ENCODE peak calls at places on chromosome 19, in five cellular contexts. One of them, this sample, is unnamed.
A peak's percentile ranks its signal among the peaks of the same experiment; 100 is the strongest.

GRCh38 chr19:2188708-2189385 is 25.1 kb downstream of the DOT1L start:
- DNase-seq in cardiac muscle cell: no peak
- DNase-seq in progenitor cell of endocrine pancreas: no peak
- DNase-seq in GM10248: no peak
- DNase-seq in mucosa of descending colon: no peak
- DNase-seq in this sample: no peak

GRCh38 chr19:36420961-36421748 is 2.7 kb upstream of the ZFP82 start:
- DNase-seq in cardiac muscle cell: peak; percentile 75
- DNase-seq in progenitor cell of endocrine pancreas: peak; percentile 10
- DNase-seq in GM10248: no peak
- DNase-seq in mucosa of descending colon: no peak
- DNase-seq in this sample: no peak

GRCh38 chr19:1495051-1495798 is 4.2 kb downstream of the REEP6 start:
- DNase-seq in cardiac muscle cell: no peak
- DNase-seq in progenitor cell of endocrine pancreas: no peak
- DNase-seq in GM10248: no peak
- DNase-seq in mucosa of descending colon: no peak
- DNase-seq in this sample: no peak

GRCh38 chr19:35123573-35123972 is 8.0 kb downstream of the FXYD3 start:
- DNase-seq in cardiac muscle cell: no peak
- DNase-seq in progenitor cell of endocrine pancreas: no peak
- DNase-seq in GM10248: no peak
- DNase-seq in mucosa of descending colon: no peak
- DNase-seq in this sample: no peak

GRCh38 chr19:18173054-18173571 is 500 bp upstream of the IFI30 start:
- DNase-seq in cardiac muscle cell: peak; percentile 56
- DNase-seq in progenitor cell of endocrine pancreas: no peak
- DNase-seq in GM10248: peak; percentile 46
- DNase-seq in mucosa of descending colon: peak; percentile 87
- DNase-seq in this sample: no peak

GRCh38 chr19:33713194-33713593 is 83.5 kb upstream of the KCTD15 start:
- DNase-seq in cardiac muscle cell: no peak
- DNase-seq in progenitor cell of endocrine pancreas: no peak
- DNase-seq in GM10248: no peak
- DNase-seq in mucosa of descending colon: no peak
- DNase-seq in this sample: no peak

GRCh38 chr19:55353803-55354697 is 469 bp downstream of the COX6B2 start:
- DNase-seq in cardiac muscle cell: peak; percentile 68
- DNase-seq in progenitor cell of endocrine pancreas: no peak
- DNase-seq in GM10248: peak; percentile 86
- DNase-seq in mucosa of descending colon: peak; percentile 78
- DNase-seq in this sample: no peak

GRCh38 chr19:54616057-54616456 is 14.2 kb upstream of the LILRB1 start:
- DNase-seq in cardiac muscle cell: no peak
- DNase-seq in progenitor cell of endocrine pancreas: no peak
- DNase-seq in GM10248: no peak
- DNase-seq in mucosa of descending colon: no peak
- DNase-seq in this sample: no peak

GRCh38 chr19:7294571-7295212 is 478 bp upstream of the INSR start:
- DNase-seq in cardiac muscle cell: peak; percentile 52
- DNase-seq in progenitor cell of endocrine pancreas: peak; percentile 53
- DNase-seq in GM10248: peak; percentile 62
- DNase-seq in mucosa of descending colon: peak; percentile 85
- DNase-seq in this sample: no peak

GRCh38 chr19:10625003-10625761 is at the start of gene SLC44A2:
- DNase-seq in cardiac muscle cell: peak; percentile 75
- DNase-seq in progenitor cell of endocrine pancreas: peak; percentile 89
- DNase-seq in GM10248: no peak
- DNase-seq in mucosa of descending colon: peak; percentile 93
- DNase-seq in this sample: no peak

GRCh38 chr19:38993271-38993670 is 17.7 kb upstream of the FBXO17 start:
- DNase-seq in cardiac muscle cell: peak; percentile 68
- DNase-seq in progenitor cell of endocrine pancreas: no peak
- DNase-seq in GM10248: no peak
- DNase-seq in mucosa of descending colon: no peak
- DNase-seq in this sample: no peak

GRCh38 chr19:19185853-19186728 is 5.9 kb downstream of the BORCS8 start:
- DNase-seq in cardiac muscle cell: peak; percentile 56
- DNase-seq in progenitor cell of endocrine pancreas: peak; percentile 31
- DNase-seq in GM10248: no peak
- DNase-seq in mucosa of descending colon: no peak
- DNase-seq in this sample: no peak

GRCh38 chr19:18046066-18046718 is 38.2 kb downstream of the ARRDC2 start:
- DNase-seq in cardiac muscle cell: peak; percentile 55
- DNase-seq in progenitor cell of endocrine pancreas: no peak
- DNase-seq in GM10248: no peak
- DNase-seq in mucosa of descending colon: no peak
- DNase-seq in this sample: no peak

GRCh38 chr19:18473003-18473705 is 35.2 kb upstream of the ISYNA1 start:
- DNase-seq in cardiac muscle cell: no peak
- DNase-seq in progenitor cell of endocrine pancreas: no peak
- DNase-seq in GM10248: no peak
- DNase-seq in mucosa of descending colon: no peak
- DNase-seq in this sample: no peak

GRCh38 chr19:39727070-39727800 is 10.6 kb downstream of the CLC start:
- DNase-seq in cardiac muscle cell: no peak
- DNase-seq in progenitor cell of endocrine pancreas: no peak
- DNase-seq in GM10248: peak; percentile 27
- DNase-seq in mucosa of descending colon: no peak
- DNase-seq in this sample: no peak

GRCh38 chr19:28244966-28245365 is 968.0 kb downstream of the UQCRFS1 start:
- DNase-seq in cardiac muscle cell: no peak
- DNase-seq in progenitor cell of endocrine pancreas: no peak
- DNase-seq in GM10248: no peak
- DNase-seq in mucosa of descending colon: no peak
- DNase-seq in this sample: peak; percentile 62

GRCh38 chr19:28239270-28239669 is 973.7 kb downstream of the UQCRFS1 start:
- DNase-seq in cardiac muscle cell: peak; percentile 17
- DNase-seq in progenitor cell of endocrine pancreas: peak; percentile 14
- DNase-seq in GM10248: no peak
- DNase-seq in mucosa of descending colon: no peak
- DNase-seq in this sample: no peak

GRCh38 chr19:28245937-28246336 is 967.0 kb downstream of the UQCRFS1 start:
- DNase-seq in cardiac muscle cell: no peak
- DNase-seq in progenitor cell of endocrine pancreas: no peak
- DNase-seq in GM10248: no peak
- DNase-seq in mucosa of descending colon: no peak
- DNase-seq in this sample: no peak

DNA sequence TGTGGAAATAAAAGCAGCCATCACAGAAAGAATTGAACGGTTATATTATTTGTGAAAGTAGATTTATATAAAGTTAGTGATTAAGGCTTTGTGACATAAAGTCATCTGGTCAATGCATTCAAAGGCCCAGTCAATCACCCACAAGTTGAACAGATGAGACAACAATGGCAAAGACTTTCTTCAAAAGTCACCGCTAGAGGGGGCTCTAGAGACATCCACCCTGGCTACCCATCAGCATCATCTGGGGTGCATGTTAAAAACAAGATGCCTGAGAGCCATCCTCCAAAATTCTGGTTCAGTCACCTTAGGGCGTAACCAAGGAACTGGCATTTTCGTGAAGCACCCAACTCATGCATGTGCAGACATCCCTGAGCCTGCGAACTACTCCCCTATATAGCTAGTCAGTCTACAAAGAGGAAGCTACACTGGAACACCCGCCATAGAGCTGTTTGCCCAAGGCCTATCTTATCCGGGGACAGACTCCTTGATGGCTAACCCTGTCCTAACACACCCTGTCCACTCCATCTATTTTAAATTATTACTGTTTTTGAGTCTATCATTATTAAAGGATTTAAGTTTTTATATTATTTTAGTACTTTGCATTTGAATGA is 970.5 kb downstream of the UQCRFS1 start:
- DNase-seq in cardiac muscle cell: peak; percentile 60
- DNase-seq in progenitor cell of endocrine pancreas: no peak
- DNase-seq in GM10248: peak; percentile 24
- DNase-seq in mucosa of descending colon: no peak
- DNase-seq in this sample: no peak
- TF ChIP-seq CTCF in cardiac muscle cell: peak; percentile 70
- TF ChIP-seq CTCF in progenitor cell of endocrine pancreas: peak; percentile 63
- TF ChIP-seq CTCF in GM10248: peak; percentile 21
- TF ChIP-seq CTCF in mucosa of descending colon: no peak
- TF ChIP-seq CTCF in this sample: peak; percentile 34

DNA sequence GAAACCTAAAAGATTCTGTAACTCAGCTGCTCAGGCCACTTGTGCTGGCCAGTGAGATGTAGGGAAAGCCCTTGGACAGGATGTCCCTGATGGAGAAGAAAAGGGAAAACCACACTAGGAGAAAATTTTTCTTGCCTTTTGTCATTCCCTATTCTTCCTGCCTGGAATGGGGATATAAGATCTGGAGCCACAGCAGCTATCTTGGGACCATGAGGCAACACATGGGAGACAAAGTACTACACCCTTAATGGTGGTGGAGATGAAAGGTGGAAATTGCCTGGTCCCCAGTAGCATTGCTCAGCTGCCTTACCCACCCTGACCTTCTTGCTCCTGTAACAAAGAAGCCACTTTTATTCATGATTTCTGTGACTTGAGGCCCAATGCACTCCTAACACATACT is 9.4 kb downstream of the RSPH6A start:
- DNase-seq in cardiac muscle cell: no peak
- DNase-seq in progenitor cell of endocrine pancreas: no peak
- DNase-seq in GM10248: no peak
- DNase-seq in mucosa of descending colon: no peak
- DNase-seq in this sample: no peak
- TF ChIP-seq CTCF in cardiac muscle cell: no peak
- TF ChIP-seq CTCF in progenitor cell of endocrine pancreas: no peak
- TF ChIP-seq CTCF in GM10248: no peak
- TF ChIP-seq CTCF in mucosa of descending colon: no peak
- TF ChIP-seq CTCF in this sample: no peak

GRCh38 chr19:4054471-4055208 is 12.1 kb downstream of the ZBTB7A start:
- DNase-seq in cardiac muscle cell: no peak
- DNase-seq in progenitor cell of endocrine pancreas: no peak
- DNase-seq in GM10248: no peak
- DNase-seq in mucosa of descending colon: peak; percentile 66
- DNase-seq in this sample: no peak
- TF ChIP-seq CTCF in cardiac muscle cell: no peak
- TF ChIP-seq CTCF in progenitor cell of endocrine pancreas: no peak
- TF ChIP-seq CTCF in GM10248: no peak
- TF ChIP-seq CTCF in mucosa of descending colon: no peak
- TF ChIP-seq CTCF in this sample: no peak

DNA sequence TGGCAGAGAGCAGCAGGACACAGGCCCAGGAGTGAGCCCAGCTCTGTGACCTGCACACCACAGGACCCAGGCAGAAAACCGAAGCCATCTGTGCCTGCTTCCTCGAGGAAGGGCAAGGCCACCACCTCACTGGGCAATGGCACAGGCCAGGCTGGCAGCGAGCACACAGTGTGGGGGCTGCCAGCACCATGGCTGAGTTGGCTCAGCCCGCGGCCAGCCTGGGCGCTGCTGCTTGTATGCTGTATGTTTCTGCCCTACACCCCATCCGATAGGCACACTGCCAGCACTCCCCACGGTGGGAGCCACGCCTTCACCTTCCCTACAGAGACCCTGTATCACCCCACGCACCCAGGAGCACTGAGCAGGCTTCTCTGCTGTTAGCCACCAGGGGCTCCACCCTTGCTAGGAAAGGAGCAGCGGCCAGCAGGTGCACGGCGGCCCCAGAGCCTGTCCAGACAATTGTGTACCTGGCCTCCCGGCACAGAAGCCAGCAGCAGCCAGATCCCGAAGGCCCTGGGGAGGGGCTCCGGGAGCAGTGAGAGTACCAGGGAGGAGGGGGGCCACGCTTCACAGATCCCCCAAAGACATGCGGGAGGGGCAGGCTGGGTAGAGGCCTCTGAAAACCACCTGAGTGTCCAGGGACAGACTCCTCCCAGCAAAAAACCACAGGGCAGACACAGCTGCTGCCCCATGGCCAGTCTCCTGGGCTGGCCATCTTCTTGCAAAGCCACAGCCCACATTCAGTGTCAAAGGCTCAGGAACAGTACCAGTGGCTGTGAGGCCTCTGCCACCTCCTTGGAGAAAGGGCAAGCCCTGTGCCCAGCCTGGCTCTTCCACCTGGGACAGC is 56.1 kb downstream of the MLLT1 start:
- DNase-seq in cardiac muscle cell: no peak
- DNase-seq in progenitor cell of endocrine pancreas: no peak
- DNase-seq in GM10248: no peak
- DNase-seq in mucosa of descending colon: no peak
- DNase-seq in this sample: no peak
- TF ChIP-seq CTCF in cardiac muscle cell: no peak
- TF ChIP-seq CTCF in progenitor cell of endocrine pancreas: no peak
- TF ChIP-seq CTCF in GM10248: no peak
- TF ChIP-seq CTCF in mucosa of descending colon: no peak
- TF ChIP-seq CTCF in this sample: no peak

GRCh38 chr19:3547301-3547731 is 8.3 kb downstream of the TEKTIP1 start:
- DNase-seq in cardiac muscle cell: no peak
- DNase-seq in progenitor cell of endocrine pancreas: no peak
- DNase-seq in GM10248: no peak
- DNase-seq in mucosa of descending colon: peak; percentile 52
- DNase-seq in this sample: no peak
- TF ChIP-seq CTCF in cardiac muscle cell: peak; percentile 59
- TF ChIP-seq CTCF in progenitor cell of endocrine pancreas: peak; percentile 49
- TF ChIP-seq CTCF in GM10248: peak; percentile 45
- TF ChIP-seq CTCF in mucosa of descending colon: peak; percentile 19
- TF ChIP-seq CTCF in this sample: peak; percentile 32

DNA sequence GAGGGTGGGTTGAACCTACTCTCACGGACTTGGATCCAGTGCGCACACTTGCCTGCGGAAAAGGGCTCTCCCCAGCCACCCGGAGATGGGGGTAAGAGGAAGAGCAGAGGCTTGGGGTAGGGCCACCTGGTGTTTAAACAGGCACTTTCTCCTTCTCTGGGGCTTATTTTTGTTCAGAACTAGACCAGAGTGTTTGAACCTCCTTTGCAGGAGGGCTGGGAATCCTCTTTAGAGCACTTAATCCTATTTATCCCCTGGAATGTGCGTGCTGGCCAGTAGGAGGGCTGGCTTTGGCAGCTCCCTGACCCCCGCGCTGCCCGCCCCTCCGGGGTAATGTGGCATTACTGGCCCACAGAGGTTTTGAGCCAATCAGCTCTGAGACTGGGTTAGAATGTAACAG is 2.0 kb downstream of the RGS9BP start:
- DNase-seq in cardiac muscle cell: no peak
- DNase-seq in progenitor cell of endocrine pancreas: no peak
- DNase-seq in GM10248: no peak
- DNase-seq in mucosa of descending colon: no peak
- DNase-seq in this sample: no peak
- TF ChIP-seq CTCF in cardiac muscle cell: no peak
- TF ChIP-seq CTCF in progenitor cell of endocrine pancreas: no peak
- TF ChIP-seq CTCF in GM10248: no peak
- TF ChIP-seq CTCF in mucosa of descending colon: no peak
- TF ChIP-seq CTCF in this sample: no peak

This sample was measured in esophagus muscularis mucosa.